ENCODE peak calls at places on chromosomes 2 and 18, in eight cellular contexts. Y is stimulated activated CD8-positive, alpha-beta memory T cell treated with anti-CD3 and anti-CD28 coated beads, Interleukin-4, amount 100 ng/mL, for 4 hours; I is Caco-2; T is activated T-helper 9 cell treated with anti-CD3 and anti-CD28 coated beads, Interleukin-2, amount 50 U/mL, for 16 hours; N is tibial nerve; H is KG1; B is GM03348; A is head of caudate nucleus. G is an unnamed sample.

GRCh38 chr2:9697904-9698303 is 67.1 kb upstream of the YWHAQ start:
- DNase-seq in Y (no peak), I (no peak), T (no peak), N (no peak), H (no peak), B (no peak), A (no peak), G (no peak)

GRCh38 chr2:44945676-44946427 is 4.3 kb downstream of the SIX3 start:
- DNase-seq in Y (no peak), I (no peak), T (no peak), N (no peak), H (no peak), B (no peak), A (no peak), G (no peak)

GRCh38 chr18:34648269-34648668 is 61.8 kb upstream of the DTNA start:
- DNase-seq in Y (no peak), I (no peak), T (no peak), N (no peak), H (no peak), B (no peak), A (no peak), G (no peak)

GRCh38 chr2:158518083-158518482 is 61.3 kb downstream of the PKP4 start:
- DNase-seq in Y (no peak), I (peak), T (no peak), N (no peak), H (no peak), B (no peak), A (no peak), G (no peak)

GRCh38 chr2:54428401-54428800 is 27.7 kb upstream of the SPTBN1 start:
- DNase-seq in Y (no peak), I (no peak), T (no peak), N (no peak), H (no peak), B (peak), A (no peak), G (peak)

GRCh38 chr2:66696374-66696773 is 261.4 kb downstream of the MEIS1 start:
- DNase-seq in Y (no peak), I (no peak), T (no peak), N (no peak), H (no peak), B (no peak), A (no peak), G (no peak)

GRCh38 chr18:7657937-7658336 is 90.8 kb downstream of the PTPRM start:
- DNase-seq in Y (no peak), I (no peak), T (no peak), N (no peak), H (no peak), B (no peak), A (no peak), G (no peak)

GRCh38 chr2:8976419-8976818 is 27.1 kb downstream of the MBOAT2 start:
- DNase-seq in Y (no peak), I (no peak), T (no peak), N (no peak), H (no peak), B (no peak), A (peak), G (no peak)

GRCh38 chr2:48316753-48317750 is 212.9 kb upstream of the STON1 start:
- DNase-seq in Y (no peak), I (no peak), T (no peak), N (no peak), H (no peak), B (no peak), A (no peak), G (no peak)

GRCh38 chr2:171347591-171348032 is 86.2 kb downstream of the METTL8 start:
- DNase-seq in Y (no peak), I (no peak), T (no peak), N (no peak), H (no peak), B (peak), A (no peak), G (peak)

GRCh38 chr2:172403402-172403801 is 24.0 kb upstream of the ITGA6 start:
- DNase-seq in Y (no peak), I (no peak), T (no peak), N (no peak), H (no peak), B (no peak), A (no peak), G (no peak)

GRCh38 chr2:1993711-1994682 is 249.7 kb upstream of the PXDN start:
- DNase-seq in Y (no peak), I (no peak), T (no peak), N (no peak), H (no peak), B (no peak), A (no peak), G (peak)